ENCODE peak calls at places on chromosomes 5 and 9, in seven cellular contexts. B is HFFc6, F is nephron progenitor cell, D is lung, T is cardiac muscle cell, Z is tibial nerve, C is prostate gland. X is an unnamed sample.

GRCh38 chr9:135902655-135903357 is 4.5 kb downstream of the CAMSAP1 start:
- DNase-seq in B (no peak), F (no peak), D (no peak), T (no peak), Z (no peak), C (peak), X (no peak)

GRCh38 chr9:18798106-18798505 is 234.9 kb downstream of the SAXO1 start:
- DNase-seq in B (peak), F (no peak), D (no peak), T (no peak), Z (no peak), C (no peak), X (no peak)

GRCh38 chr9:21326526-21327139 is 8.6 kb downstream of the KLHL9 start:
- DNase-seq in B (peak), F (peak), D (no peak), T (peak), Z (no peak), C (no peak), X (no peak)

GRCh38 chr5:179793470-179794139 is at the start of gene LTC4S:
- DNase-seq in B (no peak), F (no peak), D (peak), T (no peak), Z (peak), C (peak), X (no peak)

GRCh38 chr5:159912033-159912800 is 4.1 kb upstream of the ADRA1B start:
- DNase-seq in B (peak), F (no peak), D (peak), T (no peak), Z (no peak), C (no peak), X (no peak)

GRCh38 chr5:177498013-177498847 is 826 bp upstream of the PDLIM7 start:
- DNase-seq in B (no peak), F (peak), D (no peak), T (peak), Z (no peak), C (no peak), X (no peak)

GRCh38 chr5:56763711-56764466 is 51.5 kb upstream of the MAP3K1 start:
- DNase-seq in B (peak), F (peak), D (no peak), T (no peak), Z (no peak), C (peak), X (no peak)

GRCh38 chr9:125284855-125285254 is 23.2 kb downstream of the GAPVD1 start:
- DNase-seq in B (no peak), F (no peak), D (no peak), T (no peak), Z (no peak), C (no peak), X (no peak)

GRCh38 chr5:169740435-169740834 is 103.4 kb downstream of the DOCK2 start:
- DNase-seq in B (no peak), F (no peak), D (no peak), T (no peak), Z (no peak), C (no peak), X (no peak)

GRCh38 chr9:93268551-93269314 is 84.8 kb downstream of the WNK2 start:
- DNase-seq in B (no peak), F (no peak), D (no peak), T (no peak), Z (no peak), C (peak), X (no peak)

GRCh38 chr9:114681594-114682332 is at the start of gene TEX48:
- DNase-seq in B (peak), F (peak), D (peak), T (peak), Z (peak), C (peak), X (peak)

GRCh38 chr9:93267091-93267541 is 83.2 kb downstream of the WNK2 start:
- DNase-seq in B (no peak), F (no peak), D (no peak), T (no peak), Z (no peak), C (no peak), X (no peak)

GRCh38 chr9:69542048-69542447 is 130.1 kb downstream of the APBA1 start:
- DNase-seq in B (no peak), F (no peak), D (no peak), T (no peak), Z (no peak), C (no peak), X (no peak)

GRCh38 chr9:111272571-111272970 is 57.5 kb downstream of the OR2K2 start:
- DNase-seq in B (no peak), F (no peak), D (no peak), T (no peak), Z (no peak), C (no peak), X (no peak)

GRCh38 chr9:13388157-13388556 is 108.7 kb upstream of the MPDZ start:
- DNase-seq in B (no peak), F (no peak), D (no peak), T (no peak), Z (no peak), C (no peak), X (no peak)

DNA sequence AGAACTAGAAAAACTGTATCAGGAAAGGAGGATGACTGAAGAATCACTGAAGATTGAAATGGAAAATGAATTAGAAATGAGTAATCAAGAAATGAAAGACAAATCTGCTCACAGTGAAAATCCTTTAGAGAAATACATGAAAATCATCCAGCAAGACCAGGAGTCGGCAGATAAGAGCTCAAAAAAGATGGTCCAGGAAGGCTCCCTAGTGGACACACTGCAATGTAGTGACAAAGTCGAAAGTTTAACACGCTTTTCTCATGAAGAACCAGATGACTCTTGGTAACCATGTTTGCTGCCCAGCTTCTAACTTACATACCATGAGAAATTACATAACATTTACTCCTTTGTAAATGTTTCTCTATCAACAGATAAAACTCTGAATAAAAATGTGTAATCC is 37.1 kb downstream of the CPLANE1 start:
- DNase-seq in B (no peak), F (no peak), D (no peak), T (no peak), Z (no peak), C (no peak), X (no peak)
- TF ChIP-seq CTCF in B (no peak), F (no peak), D (no peak), T (no peak), Z (no peak), C (no peak), X (no peak)

GRCh38 chr9:127525426-127526188 is 74.3 kb downstream of the LRSAM1 start:
- DNase-seq in B (peak), F (no peak), D (no peak), T (no peak), Z (no peak), C (no peak), X (no peak)
- TF ChIP-seq CTCF in B (peak), F (peak), D (peak), T (peak), Z (peak), C (peak), X (peak)

DNA sequence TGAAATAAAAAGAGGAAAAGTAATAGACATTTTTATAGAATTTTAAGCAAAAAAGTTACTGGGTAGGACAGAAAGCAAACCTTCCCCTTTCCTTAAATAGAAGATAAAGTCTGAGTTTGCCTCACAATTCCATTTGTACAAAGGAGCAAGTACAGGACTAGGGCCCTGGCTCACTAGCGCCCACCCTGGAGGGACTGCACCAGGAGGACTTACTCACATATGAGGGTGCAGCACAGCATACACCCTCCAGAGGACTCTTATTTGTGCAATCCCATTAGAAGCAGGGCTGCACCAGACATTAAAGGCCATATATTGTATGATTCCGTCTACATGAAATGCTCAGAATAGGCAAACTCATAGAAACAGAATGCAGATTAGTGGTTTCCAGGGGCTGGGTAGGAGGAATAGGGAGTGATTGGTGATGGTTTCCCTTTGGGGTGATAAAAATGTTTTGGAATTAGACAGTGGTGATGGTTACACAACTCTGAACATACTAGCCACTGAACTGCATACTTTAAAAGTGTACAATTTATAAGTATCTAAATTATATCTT is 4.5 kb downstream of the REEP5 start:
- DNase-seq in B (no peak), F (no peak), D (no peak), T (peak), Z (no peak), C (no peak), X (no peak)
- TF ChIP-seq CTCF in B (peak), F (no peak), D (no peak), T (peak), Z (no peak), C (no peak), X (peak)

GRCh38 chr9:131559416-131560000 is 14.2 kb downstream of the PRRT1B start:
- DNase-seq in B (no peak), F (no peak), D (no peak), T (no peak), Z (no peak), C (no peak), X (no peak)
- TF ChIP-seq CTCF in B (peak), F (no peak), D (no peak), T (no peak), Z (no peak), C (no peak), X (no peak)